ENCODE peak calls at places on chromosomes 11 and 22, in five cellular contexts. Z is SK-N-SH, L is K562, H is trophoblast cell, Y is colonic mucosa. S is an unnamed sample.

GRCh38 chr11:110298298-110298765 is 1.9 kb upstream of the RDX start:
- DNase-seq in Z (no peak), L (no peak), H (peak), Y (no peak), S (peak)

GRCh38 chr11:62171261-62171723 is 18.7 kb upstream of the SCGB1D1 start:
- DNase-seq in Z (peak), L (peak), H (peak), Y (peak), S (peak)

GRCh38 chr22:40218152-40218551 is 40.4 kb downstream of the TNRC6B start:
- DNase-seq in Z (no peak), L (no peak), H (no peak), Y (peak), S (no peak)

GRCh38 chr11:82980292-82980691 is 78.8 kb downstream of the DDIAS start:
- DNase-seq in Z (no peak), L (no peak), H (no peak), Y (no peak), S (no peak)

GRCh38 chr11:63491614-63492372 is 826 bp upstream of the PLAAT5 start:
- DNase-seq in Z (no peak), L (no peak), H (peak), Y (no peak), S (no peak)

GRCh38 chr22:46042786-46043185 is 65.8 kb upstream of the WNT7B start:
- DNase-seq in Z (no peak), L (no peak), H (no peak), Y (no peak), S (peak)

GRCh38 chr22:39311592-39312400 is 7.6 kb downstream of the RPL3 start:
- DNase-seq in Z (no peak), L (no peak), H (no peak), Y (no peak), S (peak)

GRCh38 chr11:60130496-60130895 is 42.0 kb downstream of the MS4A2 start:
- DNase-seq in Z (peak), L (peak), H (peak), Y (peak), S (peak)

GRCh38 chr11:2122222-2122906 is 16.8 kb downstream of the IGF2 start:
- DNase-seq in Z (peak), L (no peak), H (no peak), Y (no peak), S (no peak)

GRCh38 chr11:10858505-10859360 is 880 bp upstream of the ZBED5 start:
- DNase-seq in Z (peak), L (peak), H (peak), Y (peak), S (peak)

GRCh38 chr11:32113200-32113599 is 22.3 kb downstream of the RCN1 start:
- DNase-seq in Z (no peak), L (no peak), H (no peak), Y (no peak), S (no peak)

GRCh38 chr22:37100589-37101127 is 8.9 kb downstream of the TMPRSS6 start:
- DNase-seq in Z (no peak), L (no peak), H (no peak), Y (peak), S (no peak)

GRCh38 chr11:47917643-47918369 is 62.6 kb upstream of the PTPRJ start:
- DNase-seq in Z (peak), L (peak), H (peak), Y (peak), S (peak)

GRCh38 chr11:1938343-1939005 is 8.7 kb upstream of the MRPL23 start:
- DNase-seq in Z (peak), L (no peak), H (no peak), Y (no peak), S (no peak)

GRCh38 chr11:62601114-62601363 is 626 bp downstream of the MTA2 start:
- DNase-seq in Z (no peak), L (peak), H (no peak), Y (peak), S (peak)

GRCh38 chr11:17736921-17737817 is 2.6 kb downstream of the KCNC1 start:
- DNase-seq in Z (no peak), L (no peak), H (no peak), Y (no peak), S (peak)

GRCh38 chr11:61503135-61503770 is 5.3 kb upstream of the LRRC10B start:
- DNase-seq in Z (no peak), L (no peak), H (no peak), Y (no peak), S (no peak)

GRCh38 chr11:1706634-1707400 is 9.8 kb downstream of the KRTAP5-6 start:
- DNase-seq in Z (no peak), L (no peak), H (no peak), Y (peak), S (peak)

GRCh38 chr11:16296243-16296642 is 60.1 kb downstream of the SOX6 start:
- DNase-seq in Z (no peak), L (no peak), H (no peak), Y (no peak), S (no peak)

GRCh38 chr11:11813288-11813962 is 28.3 kb upstream of the USP47 start:
- DNase-seq in Z (no peak), L (no peak), H (peak), Y (no peak), S (no peak)

GRCh38 chr22:22933100-22933806 is 45.6 kb downstream of the IGLL5 start:
- DNase-seq in Z (no peak), L (peak), H (no peak), Y (no peak), S (no peak)

GRCh38 chr11:85809881-85810280 is 1.1 kb downstream of the SYTL2 start:
- DNase-seq in Z (peak), L (peak), H (no peak), Y (peak), S (peak)

GRCh38 chr11:94127632-94128031 is 1.0 kb upstream of the PANX1 start:
- DNase-seq in Z (no peak), L (no peak), H (no peak), Y (no peak), S (no peak)

GRCh38 chr11:17581732-17582053 is 34.6 kb downstream of the OTOG start:
- DNase-seq in Z (no peak), L (no peak), H (no peak), Y (no peak), S (no peak)

GRCh38 chr11:69163842-69164241 is 8.1 kb downstream of the SMIM38 start:
- DNase-seq in Z (no peak), L (no peak), H (no peak), Y (no peak), S (no peak)

GRCh38 chr11:74371269-74372039 is 26.8 kb downstream of the PGM2L1 start:
- DNase-seq in Z (no peak), L (no peak), H (no peak), Y (no peak), S (no peak)

GRCh38 chr11:20022363-20023081 is 137.8 kb downstream of the DBX1 start:
- DNase-seq in Z (no peak), L (no peak), H (no peak), Y (no peak), S (peak)

GRCh38 chr11:40295466-40295865 is 1164.0 kb downstream of the LRRC4C start:
- DNase-seq in Z (no peak), L (no peak), H (no peak), Y (no peak), S (no peak)

GRCh38 chr22:20873215-20873614 is 14.4 kb downstream of the SNAP29 start:
- DNase-seq in Z (no peak), L (peak), H (no peak), Y (no peak), S (no peak)

GRCh38 chr11:8265681-8266241 is 2.1 kb upstream of the LMO1 start:
- DNase-seq in Z (peak), L (no peak), H (no peak), Y (no peak), S (peak)

GRCh38 chr11:64358907-64359711 is at the start of gene RPS6KA4:
- DNase-seq in Z (peak), L (peak), H (peak), Y (peak), S (peak)

GRCh38 chr11:44308923-44309482 is 936 bp downstream of the ALX4 start:
- DNase-seq in Z (no peak), L (no peak), H (no peak), Y (no peak), S (no peak)

GRCh38 chr22:50252081-50253045 is 1.3 kb upstream of the HDAC10 start:
- DNase-seq in Z (peak), L (no peak), H (no peak), Y (peak), S (peak)

GRCh38 chr11:113555071-113555739 is 80.0 kb upstream of the DRD2 start:
- DNase-seq in Z (no peak), L (peak), H (peak), Y (no peak), S (peak)

GRCh38 chr11:35905901-35906661 is 37.8 kb upstream of the LDLRAD3 start:
- DNase-seq in Z (no peak), L (no peak), H (no peak), Y (no peak), S (no peak)

GRCh38 chr11:125626381-125626950 is 1.5 kb downstream of the CHEK1 start:
- DNase-seq in Z (no peak), L (no peak), H (no peak), Y (no peak), S (no peak)

GRCh38 chr11:125624756-125625213 is at the start of gene CHEK1:
- DNase-seq in Z (no peak), L (no peak), H (no peak), Y (no peak), S (peak)

GRCh38 chr11:125625225-125625593 is 246 bp downstream of the CHEK1 start:
- DNase-seq in Z (no peak), L (no peak), H (no peak), Y (no peak), S (no peak)

GRCh38 chr11:125625594-125626380 is 824 bp downstream of the CHEK1 start:
- DNase-seq in Z (peak), L (peak), H (peak), Y (peak), S (peak)

GRCh38 chr11:125627236-125627910 is 2.4 kb downstream of the CHEK1 start:
- DNase-seq in Z (no peak), L (no peak), H (no peak), Y (no peak), S (no peak)
- H3K4me3 ChIP-seq in Z (peak), L (peak), H (no peak), Y (no peak), S (peak)

DNA sequence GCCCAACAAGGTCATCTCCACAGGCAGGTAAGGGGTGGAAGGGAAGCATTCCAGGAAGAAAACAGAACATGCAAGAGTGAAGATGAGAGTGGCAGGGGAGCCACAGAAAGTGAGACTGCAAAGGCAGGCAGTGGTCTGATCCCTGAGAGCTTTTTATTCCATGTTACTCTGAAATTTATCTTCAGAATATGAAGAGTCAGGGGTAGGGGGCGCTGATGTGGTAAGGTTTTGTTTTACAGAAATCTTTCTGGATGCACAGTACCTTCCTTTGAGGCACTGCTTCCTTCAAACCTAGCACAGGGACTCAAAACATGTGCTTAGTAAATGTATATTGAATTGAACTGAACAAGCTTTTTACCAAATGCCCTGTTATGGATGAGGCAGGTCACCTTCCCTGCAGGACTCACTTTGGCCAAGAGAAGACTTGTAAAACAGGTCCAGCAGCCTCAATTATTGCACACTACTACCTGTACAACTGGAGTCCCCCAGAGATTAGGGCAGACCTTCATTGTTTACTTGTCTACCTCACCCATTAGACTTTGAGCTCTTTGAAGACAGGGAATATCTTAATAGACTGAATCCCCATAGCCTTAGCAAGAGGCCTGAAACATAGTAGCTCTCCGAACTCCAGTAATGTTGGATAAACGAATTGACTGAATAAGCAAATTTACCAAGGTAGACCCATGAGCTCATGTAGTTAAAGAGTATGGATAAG is 2.2 kb downstream of the PAK1 start:
- DNase-seq in Z (peak), L (peak), H (peak), Y (peak), S (peak)
- H3K9ac ChIP-seq in Z (no peak), L (no peak), H (no peak), Y (no peak), S (no peak)

DNA sequence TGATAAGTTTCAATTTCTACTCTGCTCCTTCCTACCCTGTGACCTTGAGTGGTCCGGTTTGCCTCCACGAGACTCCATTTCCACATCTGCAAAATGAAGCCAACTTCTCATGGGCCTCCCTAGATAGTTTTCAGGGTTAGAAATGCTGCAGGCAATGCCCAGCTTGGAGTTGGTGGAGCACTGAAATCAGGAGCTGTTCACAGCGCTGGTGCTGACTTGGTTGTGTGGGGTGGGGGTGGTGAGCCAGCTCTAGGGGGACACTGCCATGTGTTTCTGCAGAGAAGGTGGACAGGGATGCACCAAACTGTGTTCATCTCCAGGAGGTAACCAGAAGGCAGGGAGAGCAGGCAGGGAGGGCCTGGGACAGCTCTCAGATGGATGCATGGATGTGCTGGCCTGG is 37.0 kb downstream of the SGSM1 start:
- DNase-seq in Z (no peak), L (no peak), H (no peak), Y (no peak), S (peak)
- H3K4me3 ChIP-seq in Z (no peak), L (no peak), H (no peak), Y (no peak), S (no peak)

GRCh38 chr11:67503119-67504022 is 1.8 kb downstream of the PITPNM1 start:
- DNase-seq in Z (peak), L (no peak), H (no peak), Y (no peak), S (no peak)
- H3K9ac ChIP-seq in Z (peak), L (peak), H (no peak), Y (peak), S (peak)

DNA sequence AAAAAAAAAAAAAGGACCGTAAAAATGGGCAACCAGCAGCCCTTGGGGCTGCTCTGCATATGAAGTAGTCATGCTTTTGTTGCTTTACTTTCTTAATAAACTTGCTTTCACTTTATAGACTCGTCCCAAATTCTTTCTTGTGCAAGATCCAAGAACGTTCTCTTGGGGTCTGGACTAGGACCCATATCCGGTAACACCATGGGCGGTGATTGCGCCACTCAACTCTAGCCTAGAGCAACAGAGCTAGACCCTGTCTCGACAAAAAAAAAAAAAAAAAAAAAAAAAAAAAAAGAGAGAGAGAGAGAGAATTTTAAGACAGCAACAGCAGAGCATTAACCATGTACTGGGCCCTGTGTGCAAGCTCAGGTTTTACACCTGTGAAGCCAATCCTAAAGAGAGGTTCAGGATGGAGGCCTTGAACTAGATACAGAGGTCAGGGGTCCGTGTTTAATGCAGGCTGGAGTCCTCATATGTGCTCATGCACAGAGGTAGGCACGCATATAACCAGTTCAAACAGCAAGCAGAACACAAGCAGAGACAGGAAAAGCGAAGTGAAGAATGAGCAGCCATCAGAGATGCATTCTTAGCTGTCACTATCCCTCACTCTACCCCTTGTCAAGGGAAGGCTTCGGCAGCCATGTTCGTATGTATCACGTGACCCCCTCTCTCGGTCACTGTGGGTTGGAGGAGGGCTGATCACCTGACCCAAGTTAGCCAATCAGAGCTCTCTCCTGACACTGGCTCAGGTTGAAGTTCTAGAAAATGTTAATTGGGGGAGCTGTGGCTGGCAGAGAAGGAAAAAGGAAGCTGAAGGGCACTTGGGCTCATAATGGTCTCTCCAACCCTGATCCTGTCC is 16.7 kb upstream of the SYT12 start:
- DNase-seq in Z (peak), L (peak), H (peak), Y (no peak), S (peak)
- H3K4me3 ChIP-seq in Z (no peak), L (no peak), H (no peak), Y (no peak), S (peak)

S was measured in endodermal cell.